ENCODE peak calls at places on chromosome 10, in seven cellular contexts. O is kidney epithelial cell, C is upper lobe of right lung, Y is lung, H is fibroblast of the aortic adventitia, Q is Peyer's patch, Z is fibroblast of mammary gland. A is an unnamed sample.

GRCh38 chr10:71780161-71780560 is 6.8 kb upstream of the VSIR start:
- DNase-seq in Q (no peak), C (no peak), O (no peak), Z (no peak), H (no peak), Y (no peak), A (no peak)

GRCh38 chr10:68212721-68213352 is 19.1 kb downstream of the ATOH7 start:
- DNase-seq in Y (no peak), H (peak), O (no peak), Q (no peak), C (no peak), Z (peak), A (no peak)

GRCh38 chr10:56911906-56912480 is 550.9 kb upstream of the ZWINT start:
- DNase-seq in Y (peak), C (no peak), Z (no peak), Q (no peak), O (peak), H (no peak), A (no peak)

GRCh38 chr10:42872865-42873435 is 90.4 kb downstream of the BMS1 start:
- DNase-seq in O (no peak), Y (peak), Z (no peak), H (no peak), Q (no peak), C (no peak), A (no peak)

GRCh38 chr10:97574374-97575100 is 2.0 kb downstream of the ANKRD2 start:
- DNase-seq in Q (peak), O (peak), C (peak), Z (peak), H (peak), Y (peak), A (no peak)

GRCh38 chr10:82574081-82574480 is 699.1 kb downstream of the NRG3 start:
- DNase-seq in Y (no peak), C (no peak), H (no peak), O (no peak), Z (no peak), Q (no peak), A (no peak)

GRCh38 chr10:118912961-118913360 is 116.6 kb upstream of the NANOS1 start:
- DNase-seq in O (no peak), H (peak), Y (no peak), Q (no peak), Z (no peak), C (no peak), A (no peak)

GRCh38 chr10:10131984-10132383 is 885.7 kb upstream of the CELF2 start:
- DNase-seq in C (no peak), Y (no peak), Q (no peak), Z (peak), H (peak), O (no peak), A (no peak)

GRCh38 chr10:98307916-98308315 is 39.9 kb upstream of the LOXL4 start:
- DNase-seq in Y (no peak), O (no peak), H (no peak), Q (no peak), C (no peak), Z (no peak), A (no peak)

GRCh38 chr10:76899490-76899889 is 738.1 kb downstream of the KCNMA1 start:
- DNase-seq in C (no peak), O (no peak), Q (no peak), Z (peak), Y (no peak), H (peak), A (no peak)

GRCh38 chr10:78850611-78851010 is 218.2 kb upstream of the ZMIZ1 start:
- DNase-seq in Z (no peak), H (no peak), C (no peak), Y (no peak), O (no peak), Q (peak), A (no peak)

GRCh38 chr10:21293518-21294356 is 231.7 kb downstream of the SKIDA1 start:
- DNase-seq in C (no peak), H (peak), Z (no peak), Y (no peak), Q (no peak), O (no peak), A (no peak)

GRCh38 chr10:129972966-129973673 is 9.0 kb upstream of the EBF3 start:
- DNase-seq in C (no peak), H (no peak), O (no peak), Q (no peak), Y (no peak), Z (no peak), A (no peak)

GRCh38 chr10:27715505-27715904 is 30.1 kb downstream of the MKX start:
- DNase-seq in Y (no peak), O (no peak), C (no peak), Z (no peak), H (no peak), Q (no peak), A (no peak)

GRCh38 chr10:124280916-124281315 is 137.8 kb downstream of the OAT start:
- DNase-seq in Y (no peak), Z (no peak), H (no peak), O (no peak), C (no peak), Q (no peak), A (no peak)

GRCh38 chr10:124279882-124280281 is 138.8 kb downstream of the OAT start:
- DNase-seq in C (no peak), H (no peak), Q (no peak), Y (no peak), O (no peak), Z (no peak), A (no peak)

GRCh38 chr10:124281666-124282065 is 137.1 kb downstream of the OAT start:
- DNase-seq in Y (no peak), H (no peak), C (peak), Z (no peak), Q (no peak), O (no peak), A (no peak)

GRCh38 chr10:124278356-124278755 is 140.4 kb downstream of the OAT start:
- DNase-seq in Y (no peak), C (no peak), Q (no peak), H (no peak), O (no peak), Z (no peak), A (no peak)

GRCh38 chr10:124279298-124279697 is 139.4 kb downstream of the OAT start:
- DNase-seq in H (no peak), Z (no peak), O (no peak), C (no peak), Y (no peak), Q (no peak), A (no peak)
- TF ChIP-seq CTCF in H (no peak), Z (no peak), O (no peak), C (no peak), Y (no peak), Q (no peak), A (no peak)

GRCh38 chr10:88989824-88990527 is 622 bp upstream of the FAS start:
- DNase-seq in Z (peak), H (peak), Q (no peak), Y (peak), C (no peak), O (peak), A (no peak)

GRCh38 chr10:88990528-88991160 is at the start of gene FAS:
- DNase-seq in Y (peak), Z (peak), Q (peak), O (peak), C (peak), H (peak), A (peak)

GRCh38 chr10:88992945-88993537 is 2.4 kb downstream of the FAS start:
- DNase-seq in Q (no peak), Y (no peak), H (peak), O (no peak), Z (peak), C (no peak), A (no peak)

GRCh38 chr10:88991900-88992237 is 1.3 kb downstream of the FAS start:
- DNase-seq in O (no peak), Q (no peak), Y (no peak), C (no peak), Z (no peak), H (no peak), A (no peak)

DNA sequence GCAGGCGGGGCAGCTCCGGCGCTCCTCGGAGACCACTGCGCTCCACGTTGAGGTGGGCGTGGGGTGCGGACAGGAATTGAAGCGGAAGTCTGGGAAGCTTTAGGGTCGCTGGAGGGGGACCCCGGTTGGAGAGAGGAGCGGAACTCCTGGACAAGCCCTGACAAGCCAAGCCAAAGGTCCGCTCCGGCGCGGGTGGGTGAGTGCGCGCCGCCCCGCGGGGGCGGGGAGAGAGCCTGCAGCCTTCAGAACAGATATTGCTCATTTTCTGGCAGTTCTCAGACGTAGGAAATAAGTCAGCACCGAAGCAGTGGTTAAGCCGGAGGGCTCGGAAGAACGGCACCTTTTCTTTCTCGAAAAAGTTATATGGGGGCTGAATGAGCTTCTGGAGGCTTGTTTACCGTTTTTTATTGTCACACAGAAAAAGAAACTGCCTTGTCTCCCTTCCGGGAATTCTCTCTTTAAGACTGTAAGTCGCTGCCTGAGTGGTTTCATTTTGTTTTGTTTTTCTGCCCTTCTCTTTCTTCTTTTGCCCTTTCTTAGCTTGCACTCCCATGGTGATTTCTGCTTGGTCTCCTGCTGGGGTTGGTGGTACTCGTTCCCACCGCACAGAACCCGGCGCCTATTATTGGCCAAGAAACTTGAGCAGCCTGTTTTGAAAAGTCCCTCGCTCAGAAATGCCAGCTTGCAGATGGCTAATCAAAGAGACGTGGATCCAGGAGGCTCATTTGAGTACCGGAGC is 732 bp downstream of the FAS start:
- DNase-seq in H (peak), O (no peak), Q (peak), Y (peak), C (peak), Z (peak), A (peak)
- TF ChIP-seq CTCF in H (peak), O (peak), Q (peak), Y (no peak), C (no peak), Z (no peak), A (no peak)

DNA sequence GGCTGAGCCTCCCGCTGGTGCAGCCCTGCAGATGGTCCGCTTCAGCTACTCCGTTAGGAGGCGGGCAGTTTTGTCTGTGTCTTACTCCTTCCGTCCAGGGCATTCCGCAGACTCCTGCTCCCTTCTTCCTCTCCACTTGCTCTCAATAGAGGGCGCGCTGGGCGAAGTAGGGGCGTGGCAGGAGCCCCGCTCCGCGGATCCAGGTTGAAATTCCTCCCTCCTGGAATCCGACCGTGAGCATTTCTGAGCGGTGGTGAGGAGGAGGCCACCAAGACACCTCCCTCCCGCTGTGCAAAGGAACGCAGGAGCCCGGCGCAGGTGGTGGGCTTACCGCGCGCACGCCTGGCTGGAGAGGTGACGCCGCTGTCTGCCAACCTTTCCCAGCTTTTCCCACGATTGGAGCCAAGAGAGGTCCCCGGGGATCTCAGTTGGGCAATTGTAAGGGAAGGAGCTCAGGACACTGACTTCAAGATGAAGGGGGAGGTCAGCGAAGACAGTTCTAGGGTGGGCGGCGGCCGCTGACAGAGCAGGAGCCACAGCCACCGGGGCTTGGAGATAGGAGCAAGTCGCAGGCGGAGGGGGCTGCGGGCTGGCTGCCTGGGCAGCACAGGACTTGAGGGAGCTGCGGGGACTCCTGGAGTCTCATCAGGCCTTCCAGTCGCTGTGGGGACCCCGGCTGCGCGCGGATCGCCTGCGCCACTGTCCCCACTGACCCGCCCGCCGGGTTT is 1011.3 kb downstream of the XPNPEP1 start:
- DNase-seq in O (peak), Y (peak), Z (peak), H (peak), C (peak), Q (peak), A (no peak)
- TF ChIP-seq CTCF in O (peak), Y (no peak), Z (peak), H (peak), C (peak), Q (no peak), A (no peak)

GRCh38 chr10:8312861-8313260 is 258.4 kb downstream of the GATA3 start:
- DNase-seq in Z (no peak), Q (no peak), C (no peak), O (no peak), Y (no peak), H (peak), A (no peak)
- TF ChIP-seq CTCF in Z (no peak), Q (no peak), C (no peak), O (no peak), Y (no peak), H (no peak), A (no peak)

GRCh38 chr10:85105614-85106013 is 777.2 kb downstream of the CCSER2 start:
- DNase-seq in O (no peak), Z (no peak), H (no peak), C (no peak), Q (no peak), Y (no peak), A (no peak)
- TF ChIP-seq CTCF in O (peak), Z (no peak), H (no peak), C (no peak), Q (no peak), Y (no peak), A (no peak)